ENCODE peak calls at places on chromosomes 16 and 17, in four cellular contexts. S, V, W and E are unnamed samples.
A peak's percentile ranks its signal among the peaks of the same experiment; 100 is the strongest.

GRCh38 chr17:60392845-60393702 is 1.1 kb upstream of the USP32 start:
- DNase-seq in S (peak; percentile 60), V (no peak), W (no peak), E (peak; percentile 33)

GRCh38 chr16:55471448-55472097 is 7.4 kb upstream of the MMP2 start:
- DNase-seq in S (peak; percentile 92), V (no peak), W (no peak), E (peak; percentile 75)

GRCh38 chr16:25009822-25010221 is 5.3 kb downstream of the ARHGAP17 start:
- DNase-seq in S (peak; percentile 57), V (no peak), W (no peak), E (no peak)

GRCh38 chr16:4668313-4668960 is 24.9 kb upstream of the NUDT16L1 start:
- DNase-seq in S (no peak), V (no peak), W (no peak), E (no peak)

GRCh38 chr17:42554250-42555121 is 1.8 kb downstream of the HSD17B1 start:
- DNase-seq in S (peak; percentile 76), V (peak; percentile 96), W (peak; percentile 95), E (peak; percentile 94)

GRCh38 chr17:74763565-74764387 is 12.4 kb downstream of the NAT9 start:
- DNase-seq in S (no peak), V (no peak), W (no peak), E (no peak)

GRCh38 chr16:55078699-55079415 is 148.2 kb downstream of the IRX5 start:
- DNase-seq in S (no peak), V (no peak), W (no peak), E (no peak)

GRCh38 chr16:69286941-69287713 is 24.0 kb upstream of the VPS4A start:
- DNase-seq in S (peak; percentile 78), V (no peak), W (no peak), E (peak; percentile 47)

GRCh38 chr17:14312522-14312921 is 11.6 kb downstream of the HS3ST3B1 start:
- DNase-seq in S (no peak), V (peak; percentile 19), W (no peak), E (no peak)

GRCh38 chr16:23670137-23670776 is 8.4 kb upstream of the PLK1 start:
- DNase-seq in S (peak; percentile 95), V (no peak), W (no peak), E (no peak)

GRCh38 chr16:68310441-68311315 is at the start of the genes PRMT7 and SLC7A6OS:
- DNase-seq in S (peak; percentile 84), V (peak; percentile 93), W (peak; percentile 93), E (peak; percentile 96)

GRCh38 chr16:27237229-27238015 is 31.1 kb downstream of the NSMCE1 start:
- DNase-seq in S (no peak), V (no peak), W (no peak), E (no peak)

GRCh38 chr17:42702446-42702845 is 20.1 kb downstream of the CNTNAP1 start:
- DNase-seq in S (no peak), V (no peak), W (no peak), E (no peak)

GRCh38 chr16:83705856-83706255 is 101.9 kb upstream of the HSBP1 start:
- DNase-seq in S (no peak), V (no peak), W (no peak), E (peak; percentile 59)

GRCh38 chr16:78437352-78437968 is 338.0 kb downstream of the WWOX start:
- DNase-seq in S (peak; percentile 1), V (no peak), W (peak; percentile 57), E (peak; percentile 33)

GRCh38 chr17:36808181-36808661 is 129.1 kb upstream of the LHX1 start:
- DNase-seq in S (no peak), V (peak; percentile 60), W (no peak), E (peak; percentile 56)

GRCh38 chr16:84247844-84248243 is 8.0 kb upstream of the KCNG4 start:
- DNase-seq in S (peak; percentile 3), V (no peak), W (no peak), E (no peak)

GRCh38 chr16:28261916-28262315 is 30.4 kb upstream of the SBK1 start:
- DNase-seq in S (no peak), V (no peak), W (no peak), E (no peak)

GRCh38 chr17:47239663-47240374 is 13.8 kb upstream of the ITGB3 start:
- DNase-seq in S (peak; percentile 98), V (no peak), W (no peak), E (no peak)

GRCh38 chr16:4826980-4827379 is 20.1 kb downstream of the GLYR1 start:
- DNase-seq in S (no peak), V (no peak), W (no peak), E (no peak)

GRCh38 chr17:1197781-1198490 is 18.2 kb upstream of the ABR start:
- DNase-seq in S (no peak), V (no peak), W (no peak), E (no peak)

GRCh38 chr17:57557793-57558681 is 187.1 kb downstream of the CCDC182 start:
- DNase-seq in S (peak; percentile 66), V (no peak), W (no peak), E (peak; percentile 68)

GRCh38 chr17:66272699-66273390 is 29.6 kb upstream of the PRKCA start:
- DNase-seq in S (peak; percentile 89), V (no peak), W (no peak), E (no peak)

GRCh38 chr16:84582958-84583516 is 34.8 kb downstream of the COTL1 start:
- DNase-seq in S (peak; percentile 81), V (peak; percentile 32), W (no peak), E (no peak)

GRCh38 chr17:57517519-57518342 is 227.4 kb downstream of the CCDC182 start:
- DNase-seq in S (no peak), V (no peak), W (no peak), E (no peak)

GRCh38 chr16:31177136-31177535 is 2.8 kb upstream of the FUS start:
- DNase-seq in S (peak; percentile 59), V (no peak), W (no peak), E (no peak)

GRCh38 chr16:20329392-20330138 is 2.3 kb upstream of the GP2 start:
- DNase-seq in S (no peak), V (no peak), W (no peak), E (no peak)

GRCh38 chr17:35849469-35850348 is 19.0 kb downstream of the HEATR9 start:
- DNase-seq in S (peak; percentile 67), V (peak; percentile 79), W (peak; percentile 58), E (peak; percentile 85)

GRCh38 chr17:81342700-81343070 is 47.6 kb upstream of the SLC38A10 start:
- DNase-seq in S (no peak), V (peak; percentile 70), W (peak; percentile 69), E (peak; percentile 80)

GRCh38 chr17:81980752-81981239 is 3.4 kb downstream of the ASPSCR1 start:
- DNase-seq in S (no peak), V (no peak), W (no peak), E (no peak)

GRCh38 chr16:70438325-70438982 is 446 bp downstream of the ST3GAL2 start:
- DNase-seq in S (no peak), V (no peak), W (no peak), E (no peak)

GRCh38 chr17:1347681-1348318 is 52.2 kb downstream of the YWHAE start:
- DNase-seq in S (peak; percentile 16), V (no peak), W (no peak), E (no peak)

GRCh38 chr17:66661857-66662256 is 173.1 kb upstream of the CACNG5 start:
- DNase-seq in S (no peak), V (no peak), W (no peak), E (no peak)

GRCh38 chr16:12340151-12340733 is 363.7 kb downstream of the SNX29 start:
- DNase-seq in S (peak; percentile 73), V (peak; percentile 77), W (peak; percentile 72), E (peak; percentile 72)

GRCh38 chr17:66381701-66382362 is 79.4 kb downstream of the PRKCA start:
- DNase-seq in S (no peak), V (no peak), W (no peak), E (no peak)

GRCh38 chr17:28895794-28896447 is 1.6 kb downstream of the FLOT2 start:
- DNase-seq in S (no peak), V (no peak), W (no peak), E (no peak)
- H3K9ac ChIP-seq in S (peak overlapping the region; percentile 79), V (peak overlapping the region; percentile 60), W (no peak overlapping the region), E (peak overlapping the region; percentile 97)

GRCh38 chr17:65261682-65262636 is 124.8 kb downstream of the RGS9 start:
- DNase-seq in S (peak; percentile 46), V (no peak), W (no peak), E (no peak)

GRCh38 chr17:65268832-65269231 is 131.7 kb downstream of the RGS9 start:
- DNase-seq in S (peak; percentile 61), V (no peak), W (no peak), E (no peak)

GRCh38 chr17:65260626-65261025 is 123.5 kb downstream of the RGS9 start:
- DNase-seq in S (no peak), V (no peak), W (no peak), E (no peak)

GRCh38 chr17:65261152-65261551 is 124.0 kb downstream of the RGS9 start:
- DNase-seq in S (no peak), V (peak; percentile 74), W (peak; percentile 52), E (peak; percentile 39)

GRCh38 chr17:65265276-65265675 is 128.1 kb downstream of the RGS9 start:
- DNase-seq in S (no peak), V (no peak), W (no peak), E (no peak)
- H3K56ac ChIP-seq in S (no peak overlapping the region), V (no peak overlapping the region), W (no peak overlapping the region), E (no peak overlapping the region)

GRCh38 chr16:75251280-75252048 is at the start of gene BCAR1:
- DNase-seq in S (peak; percentile 93), V (peak; percentile 96), W (peak; percentile 89), E (peak; percentile 95)
- H2BK15ac ChIP-seq in S (peak within 1 kb of the TSS; percentile 77), V (no peak within 1 kb of the TSS), W (peak within 1 kb of the TSS; percentile 98), E (no peak within 1 kb of the TSS)

GRCh38 chr17:48787850-48788249 is 29.2 kb downstream of the TTLL6 start:
- DNase-seq in S (no peak), V (no peak), W (no peak), E (no peak)

GRCh38 chr17:48790607-48791127 is 26.4 kb downstream of the TTLL6 start:
- DNase-seq in S (no peak), V (no peak), W (no peak), E (no peak)

GRCh38 chr17:48791128-48792032 is 25.6 kb downstream of the TTLL6 start:
- DNase-seq in S (peak; percentile 79), V (peak; percentile 93), W (peak; percentile 85), E (peak; percentile 93)

GRCh38 chr17:48795444-48796162 is 21.4 kb downstream of the TTLL6 start:
- DNase-seq in S (peak; percentile 81), V (no peak), W (no peak), E (peak; percentile 34)

DNA sequence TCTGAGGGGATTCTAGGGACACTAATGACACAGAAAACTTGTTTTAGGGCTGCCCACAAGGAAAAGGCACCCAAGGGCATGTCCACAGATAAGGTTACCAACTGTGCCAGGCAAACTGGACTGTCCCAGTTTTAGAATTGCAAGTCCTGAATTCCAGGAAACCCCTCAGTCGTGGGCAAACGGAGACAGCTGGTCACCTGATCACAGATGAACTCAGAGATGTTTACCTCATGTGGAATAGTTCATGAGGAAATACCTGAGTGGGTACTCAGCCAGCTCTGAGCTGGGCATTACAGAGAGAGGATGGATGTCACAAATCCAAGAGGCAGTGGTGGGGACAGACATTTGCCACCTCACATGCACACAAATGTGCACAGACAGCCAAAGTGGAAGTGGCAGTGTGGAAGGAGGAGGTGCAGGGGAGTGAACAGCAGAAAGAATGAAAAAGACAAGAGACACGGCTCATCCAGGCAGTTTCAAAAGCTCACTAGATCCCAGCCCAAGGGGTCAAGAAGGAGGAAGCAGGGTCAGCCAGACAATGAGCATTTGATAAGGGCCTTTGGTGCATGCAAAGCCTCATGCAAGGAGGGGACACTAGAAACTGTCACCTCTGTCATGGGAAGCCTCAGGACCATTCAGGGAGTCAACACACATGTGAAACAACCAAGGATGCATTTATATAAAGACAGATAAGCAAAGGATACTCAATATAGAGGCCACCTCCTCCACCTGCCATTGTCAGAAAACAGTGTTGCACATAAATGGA is 24.8 kb downstream of the TTLL6 start:
- DNase-seq in S (no peak), V (no peak), W (no peak), E (no peak)
- H3K9ac ChIP-seq in S (no peak overlapping the region), V (no peak overlapping the region), W (no peak overlapping the region), E (no peak overlapping the region)